ENCODE peak calls at places on chromosomes 11 and 22, in seven cellular contexts. W, B, S, Q, J, Z and A are unnamed samples. For H3K4me1, the result is how much of the 10 kb centered on the place peaks cover.

GRCh38 chr11:111941963-111942362 is 4.8 kb downstream of the DIXDC1 start:
- DNase-seq in W (no peak), B (peak), S (no peak), Q (peak), J (no peak), Z (no peak), A (no peak)

GRCh38 chr22:41257696-41258095 is 17.0 kb upstream of the CHADL start:
- DNase-seq in W (no peak), B (no peak), S (no peak), Q (no peak), J (no peak), Z (no peak), A (no peak)

GRCh38 chr11:15038963-15039362 is 34.4 kb upstream of the CALCB start:
- DNase-seq in W (no peak), B (peak), S (no peak), Q (peak), J (no peak), Z (no peak), A (no peak)

GRCh38 chr11:103794262-103794661 is 242.2 kb upstream of the DDI1 start:
- DNase-seq in W (no peak), B (no peak), S (no peak), Q (no peak), J (no peak), Z (no peak), A (no peak)

GRCh38 chr11:69245491-69246345 is 48.2 kb upstream of the MYEOV start:
- DNase-seq in W (no peak), B (no peak), S (no peak), Q (no peak), J (no peak), Z (no peak), A (no peak)

GRCh38 chr11:105046898-105047579 is 1.9 kb upstream of the CARD16 start:
- DNase-seq in W (no peak), B (peak), S (no peak), Q (peak), J (peak), Z (no peak), A (peak)

GRCh38 chr11:105618343-105618955 is 8.6 kb downstream of the GRIA4 start:
- DNase-seq in W (no peak), B (no peak), S (no peak), Q (no peak), J (no peak), Z (no peak), A (no peak)

GRCh38 chr22:39800790-39801540 is 92.6 kb downstream of the ENTHD1 start:
- DNase-seq in W (no peak), B (no peak), S (no peak), Q (no peak), J (no peak), Z (no peak), A (no peak)

GRCh38 chr22:31646186-31647019 is 15.6 kb downstream of the PISD start:
- DNase-seq in W (no peak), B (peak), S (no peak), Q (peak), J (peak), Z (no peak), A (no peak)

GRCh38 chr11:6480299-6480914 is 724 bp downstream of the ARFIP2 start:
- DNase-seq in W (no peak), B (no peak), S (no peak), Q (no peak), J (no peak), Z (no peak), A (peak)

GRCh38 chr11:86089659-86090058 is 20.8 kb upstream of the PICALM start:
- DNase-seq in W (no peak), B (no peak), S (no peak), Q (no peak), J (no peak), Z (no peak), A (no peak)

GRCh38 chr11:65427691-65428577 is 5.3 kb downstream of the NEAT1 start:
- DNase-seq in W (no peak), B (peak), S (peak), Q (peak), J (no peak), Z (peak), A (peak)

GRCh38 chr11:41784513-41785335 is 325.3 kb upstream of the LRRC4C start:
- DNase-seq in W (peak), B (peak), S (no peak), Q (peak), J (peak), Z (no peak), A (no peak)

GRCh38 chr11:113614097-113614496 is 92.0 kb downstream of the TMPRSS5 start:
- DNase-seq in W (no peak), B (no peak), S (no peak), Q (no peak), J (no peak), Z (no peak), A (no peak)

GRCh38 chr22:20205964-20206708 is 55.3 kb upstream of the CCDC188 start:
- DNase-seq in W (no peak), B (peak), S (peak), Q (peak), J (peak), Z (peak), A (peak)

GRCh38 chr11:124760205-124760652 is 1.9 kb downstream of the ESAM start:
- DNase-seq in W (peak), B (no peak), S (peak), Q (no peak), J (no peak), Z (peak), A (no peak)

GRCh38 chr22:33829549-33830280 is 90.6 kb downstream of the LARGE1 start:
- DNase-seq in W (no peak), B (no peak), S (no peak), Q (no peak), J (no peak), Z (peak), A (no peak)

GRCh38 chr22:27718186-27719032 is 83.1 kb downstream of the MN1 start:
- DNase-seq in W (no peak), B (peak), S (no peak), Q (peak), J (peak), Z (no peak), A (peak)

GRCh38 chr11:70323811-70324210 is 53.3 kb downstream of the PPFIA1 start:
- DNase-seq in W (no peak), B (no peak), S (no peak), Q (peak), J (no peak), Z (no peak), A (no peak)

GRCh38 chr11:18105086-18105801 is 638 bp downstream of the SAAL1 start:
- DNase-seq in W (no peak), B (no peak), S (no peak), Q (peak), J (no peak), Z (no peak), A (no peak)

GRCh38 chr11:73317373-73317772 is 9.3 kb downstream of the ARHGEF17 start:
- DNase-seq in W (peak), B (no peak), S (no peak), Q (no peak), J (no peak), Z (no peak), A (peak)

GRCh38 chr11:116853461-116854073 is 16.1 kb upstream of the APOA1 start:
- DNase-seq in W (no peak), B (peak), S (peak), Q (peak), J (peak), Z (peak), A (no peak)

GRCh38 chr22:40237241-40237640 is 59.5 kb downstream of the TNRC6B start:
- DNase-seq in W (no peak), B (no peak), S (no peak), Q (no peak), J (no peak), Z (peak), A (no peak)

GRCh38 chr11:31649567-31649966 is 140.0 kb downstream of the ELP4 start:
- DNase-seq in W (no peak), B (no peak), S (no peak), Q (no peak), J (no peak), Z (no peak), A (no peak)

GRCh38 chr11:82671451-82671850 is 62.2 kb downstream of the FAM181B start:
- DNase-seq in W (no peak), B (peak), S (no peak), Q (peak), J (no peak), Z (no peak), A (no peak)

GRCh38 chr22:24134090-24134846 is 47.0 kb upstream of the SUSD2 start:
- DNase-seq in W (peak), B (no peak), S (peak), Q (no peak), J (no peak), Z (no peak), A (peak)

GRCh38 chr11:17498475-17498874 is 21.8 kb upstream of the ABCC8 start:
- DNase-seq in W (no peak), B (peak), S (no peak), Q (no peak), J (no peak), Z (no peak), A (no peak)

GRCh38 chr11:27874998-27875397 is 174.7 kb upstream of the BDNF start:
- DNase-seq in W (no peak), B (no peak), S (no peak), Q (no peak), J (no peak), Z (no peak), A (no peak)

GRCh38 chr11:75563978-75564552 is 2.0 kb downstream of the SERPINH1 start:
- DNase-seq in W (peak), B (no peak), S (no peak), Q (peak), J (no peak), Z (no peak), A (peak)

GRCh38 chr11:65425105-65425970 is 2.7 kb downstream of the NEAT1 start:
- DNase-seq in W (no peak), B (peak), S (peak), Q (peak), J (no peak), Z (peak), A (peak)

GRCh38 chr11:21933095-21933494 is 259.8 kb upstream of the ANO5 start:
- DNase-seq in W (no peak), B (no peak), S (no peak), Q (no peak), J (no peak), Z (peak), A (no peak)

GRCh38 chr11:117903505-117904382 is 25.5 kb downstream of the TMPRSS13 start:
- DNase-seq in W (no peak), B (no peak), S (no peak), Q (no peak), J (no peak), Z (no peak), A (no peak)

GRCh38 chr11:67397536-67397935 is 4.1 kb downstream of the PPP1CA start:
- DNase-seq in W (no peak), B (no peak), S (no peak), Q (no peak), J (no peak), Z (no peak), A (no peak)

GRCh38 chr11:112292785-112293407 is 32.2 kb upstream of the PLET1 start:
- DNase-seq in W (no peak), B (peak), S (no peak), Q (peak), J (no peak), Z (no peak), A (no peak)

GRCh38 chr22:35559354-35560005 is 18.8 kb downstream of the RASD2 start:
- DNase-seq in W (no peak), B (no peak), S (no peak), Q (peak), J (no peak), Z (no peak), A (no peak)

GRCh38 chr11:42770444-42771065 is 541.2 kb upstream of the API5 start:
- DNase-seq in W (no peak), B (peak), S (no peak), Q (peak), J (peak), Z (peak), A (no peak)

GRCh38 chr11:124769804-124770774 is 8.0 kb upstream of the ESAM start:
- DNase-seq in W (no peak), B (peak), S (no peak), Q (no peak), J (no peak), Z (no peak), A (no peak)

GRCh38 chr11:45180158-45180887 is 33.9 kb downstream of the PRDM11 start:
- DNase-seq in W (peak), B (peak), S (peak), Q (peak), J (no peak), Z (peak), A (peak)
- TF ChIP-seq CTCF in W (no peak), B (peak), S (no peak), Q (peak), J (peak), Z (peak), A (peak)

GRCh38 chr11:36408476-36409136 is 101.5 kb downstream of the TRAF6 start:
- DNase-seq in W (no peak), B (no peak), S (no peak), Q (no peak), J (no peak), Z (no peak), A (peak)
- H3K4me1 ChIP-seq in W (half or more), B (under half), S (under half), Q (under half), J (under half), Z (under half), A (under half)

DNA sequence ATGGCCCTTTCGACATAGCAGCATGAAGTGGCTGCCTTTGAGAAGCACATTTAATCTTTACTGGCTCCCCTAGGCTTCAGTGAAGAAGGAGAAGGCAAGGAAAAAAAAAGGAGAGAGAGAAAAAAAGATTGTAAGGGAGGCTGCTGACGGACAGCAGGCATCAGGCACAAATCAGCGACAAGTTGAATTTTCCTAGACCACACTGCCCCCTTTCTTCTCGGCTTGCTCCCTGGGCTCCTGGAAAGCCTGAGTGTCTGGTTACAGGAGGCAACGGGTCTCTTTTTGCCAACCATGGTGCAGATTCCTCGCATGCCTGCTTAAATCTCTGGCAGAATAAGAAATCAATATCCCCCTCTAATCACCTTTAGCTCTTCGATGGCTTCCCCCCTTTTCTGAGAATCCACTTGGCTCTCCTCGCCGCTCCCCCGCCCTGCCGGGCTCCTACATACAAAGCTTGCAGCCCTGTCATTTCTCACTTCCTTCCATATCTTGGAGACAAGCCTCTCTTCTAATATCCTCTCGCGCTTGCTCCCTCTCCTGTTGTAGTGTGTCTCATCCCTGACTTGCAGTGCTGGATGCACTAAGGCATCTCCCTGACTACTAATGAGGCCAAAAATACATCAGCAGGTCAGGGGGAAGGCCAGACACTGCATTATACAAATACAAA is 14.3 kb downstream of the BLID start:
- DNase-seq in W (no peak), B (no peak), S (no peak), Q (peak), J (no peak), Z (no peak), A (peak)
- TF ChIP-seq CTCF in W (peak), B (peak), S (no peak), Q (peak), J (peak), Z (no peak), A (peak)

GRCh38 chr11:61713464-61713863 is 33.3 kb downstream of the DAGLA start:
- DNase-seq in W (no peak), B (no peak), S (no peak), Q (no peak), J (no peak), Z (no peak), A (no peak)
- H3K4me1 ChIP-seq in W (under half), B (under half), S (under half), Q (under half), J (under half), Z (under half), A (under half)

GRCh38 chr11:36347384-36347906 is 51.4 kb downstream of the PRR5L start:
- DNase-seq in W (no peak), B (no peak), S (no peak), Q (no peak), J (no peak), Z (no peak), A (no peak)
- TF ChIP-seq CTCF in W (no peak), B (no peak), S (no peak), Q (no peak), J (no peak), Z (no peak), A (no peak)

GRCh38 chr11:96322775-96323642 is 20.0 kb downstream of the MAML2 start:
- DNase-seq in W (no peak), B (no peak), S (no peak), Q (no peak), J (no peak), Z (no peak), A (no peak)
- H3K4me1 ChIP-seq in W (under half), B (under half), S (under half), Q (under half), J (under half), Z (under half), A (under half)

GRCh38 chr22:22460635-22461034 is 47.9 kb downstream of the ZNF280B start:
- DNase-seq in W (no peak), B (peak), S (no peak), Q (no peak), J (no peak), Z (peak), A (no peak)
- TF ChIP-seq CTCF in W (no peak), B (peak), S (no peak), Q (peak), J (peak), Z (peak), A (no peak)